ENCODE peak calls at places on chromosomes 1 and 21, in seven cellular contexts. A, F, G, R, D, K and V are unnamed samples.

GRCh38 chr1:18069903-18070302 is 37.7 kb upstream of the IGSF21 start:
- DNase-seq in A (no peak), F (no peak), G (no peak), R (no peak), D (no peak), K (no peak), V (no peak)

GRCh38 chr1:44801491-44802305 is 1.5 kb downstream of the PLK3 start:
- DNase-seq in A (no peak), F (no peak), G (no peak), R (no peak), D (no peak), K (no peak), V (peak)

GRCh38 chr1:111733183-111733995 is 5.8 kb downstream of the INKA2 start:
- DNase-seq in A (no peak), F (peak), G (no peak), R (peak), D (peak), K (no peak), V (peak)

GRCh38 chr1:155940993-155941844 is at the start of gene RXFP4:
- DNase-seq in A (no peak), F (no peak), G (no peak), R (no peak), D (peak), K (peak), V (peak)

GRCh38 chr1:161235957-161236775 is 1.8 kb downstream of the NR1I3 start:
- DNase-seq in A (no peak), F (no peak), G (no peak), R (no peak), D (no peak), K (no peak), V (no peak)

GRCh38 chr1:58812926-58813325 is 29.1 kb upstream of the JUN start:
- DNase-seq in A (no peak), F (no peak), G (no peak), R (no peak), D (no peak), K (no peak), V (no peak)

GRCh38 chr1:107687846-107688753 is 276.9 kb downstream of the VAV3 start:
- DNase-seq in A (no peak), F (peak), G (no peak), R (no peak), D (no peak), K (no peak), V (peak)

GRCh38 chr21:38470762-38471161 is 27.5 kb downstream of the ERG start:
- DNase-seq in A (no peak), F (no peak), G (no peak), R (no peak), D (peak), K (no peak), V (peak)

GRCh38 chr1:51417496-51418383 is 87.4 kb upstream of the TTC39A start:
- DNase-seq in A (no peak), F (no peak), G (no peak), R (no peak), D (peak), K (no peak), V (no peak)

GRCh38 chr1:36614571-36614970 is 131.9 kb upstream of the CSF3R start:
- DNase-seq in A (no peak), F (no peak), G (no peak), R (no peak), D (no peak), K (no peak), V (no peak)

GRCh38 chr1:246113555-246114095 is 393.5 kb downstream of the SMYD3 start:
- DNase-seq in A (no peak), F (no peak), G (no peak), R (no peak), D (no peak), K (peak), V (no peak)

GRCh38 chr1:89754518-89754917 is 66.3 kb upstream of the LRRC8D start:
- DNase-seq in A (no peak), F (peak), G (no peak), R (no peak), D (peak), K (no peak), V (peak)

GRCh38 chr1:246153796-246154212 is 353.3 kb downstream of the SMYD3 start:
- DNase-seq in A (no peak), F (no peak), G (no peak), R (no peak), D (no peak), K (no peak), V (no peak)

GRCh38 chr1:22739648-22740385 is 29.2 kb downstream of the EPHB2 start:
- DNase-seq in A (no peak), F (no peak), G (no peak), R (no peak), D (peak), K (no peak), V (peak)

GRCh38 chr1:15188145-15188544 is 34.6 kb downstream of the TMEM51 start:
- DNase-seq in A (no peak), F (no peak), G (no peak), R (no peak), D (no peak), K (no peak), V (no peak)

GRCh38 chr1:145999321-146000024 is 3.1 kb upstream of the TXNIP start:
- DNase-seq in A (peak), F (no peak), G (no peak), R (peak), D (no peak), K (no peak), V (no peak)

GRCh38 chr1:175195798-175196197 is 3.2 kb upstream of the KIAA0040 start:
- DNase-seq in A (no peak), F (no peak), G (no peak), R (no peak), D (no peak), K (no peak), V (no peak)